ENCODE peak calls at places on chromosomes 3 and 15, in seven cellular contexts. One of them, this sample, is unnamed.

GRCh38 chr15:89068325-89068784 is 19.9 kb upstream of the ABHD2 start:
- DNase-seq in ecto neural progenitor cell: no peak
- DNase-seq in HTR-8/SVneo: peak
- DNase-seq in NCI-H774: no peak
- DNase-seq in GDM1: peak
- DNase-seq in stimulated activated CD4-positive, alpha-beta T cell treated with anti-CD3 and anti-CD28 coated beads, Interleukin-1b, Interleukin-23, amount 100 ng/mL, for 24 hours: peak
- DNase-seq in kidney: no peak
- DNase-seq in this sample: peak

GRCh38 chr3:124223853-124224252 is 231.9 kb upstream of the ROPN1 start:
- DNase-seq in ecto neural progenitor cell: no peak
- DNase-seq in HTR-8/SVneo: no peak
- DNase-seq in NCI-H774: no peak
- DNase-seq in GDM1: no peak
- DNase-seq in stimulated activated CD4-positive, alpha-beta T cell treated with anti-CD3 and anti-CD28 coated beads, Interleukin-1b, Interleukin-23, amount 100 ng/mL, for 24 hours: no peak
- DNase-seq in kidney: no peak
- DNase-seq in this sample: no peak

GRCh38 chr15:95793226-95793625 is 537.3 kb upstream of the NR2F2 start:
- DNase-seq in ecto neural progenitor cell: no peak
- DNase-seq in HTR-8/SVneo: no peak
- DNase-seq in NCI-H774: no peak
- DNase-seq in GDM1: no peak
- DNase-seq in stimulated activated CD4-positive, alpha-beta T cell treated with anti-CD3 and anti-CD28 coated beads, Interleukin-1b, Interleukin-23, amount 100 ng/mL, for 24 hours: no peak
- DNase-seq in kidney: no peak
- DNase-seq in this sample: no peak

GRCh38 chr15:38695249-38696119 is 130.9 kb upstream of the RASGRP1 start:
- DNase-seq in ecto neural progenitor cell: no peak
- DNase-seq in HTR-8/SVneo: no peak
- DNase-seq in NCI-H774: no peak
- DNase-seq in GDM1: peak
- DNase-seq in stimulated activated CD4-positive, alpha-beta T cell treated with anti-CD3 and anti-CD28 coated beads, Interleukin-1b, Interleukin-23, amount 100 ng/mL, for 24 hours: no peak
- DNase-seq in kidney: no peak
- DNase-seq in this sample: no peak

GRCh38 chr15:95085056-95085455 is 853.7 kb downstream of the MCTP2 start:
- DNase-seq in ecto neural progenitor cell: no peak
- DNase-seq in HTR-8/SVneo: no peak
- DNase-seq in NCI-H774: no peak
- DNase-seq in GDM1: no peak
- DNase-seq in stimulated activated CD4-positive, alpha-beta T cell treated with anti-CD3 and anti-CD28 coated beads, Interleukin-1b, Interleukin-23, amount 100 ng/mL, for 24 hours: no peak
- DNase-seq in kidney: no peak
- DNase-seq in this sample: no peak

GRCh38 chr3:174620138-174620537 is 239.0 kb upstream of the NAALADL2 start:
- DNase-seq in ecto neural progenitor cell: no peak
- DNase-seq in HTR-8/SVneo: no peak
- DNase-seq in NCI-H774: no peak
- DNase-seq in GDM1: no peak
- DNase-seq in stimulated activated CD4-positive, alpha-beta T cell treated with anti-CD3 and anti-CD28 coated beads, Interleukin-1b, Interleukin-23, amount 100 ng/mL, for 24 hours: no peak
- DNase-seq in kidney: no peak
- DNase-seq in this sample: no peak

GRCh38 chr3:11603628-11604027 is 40.1 kb downstream of the VGLL4 start:
- DNase-seq in ecto neural progenitor cell: no peak
- DNase-seq in HTR-8/SVneo: no peak
- DNase-seq in NCI-H774: no peak
- DNase-seq in GDM1: no peak
- DNase-seq in stimulated activated CD4-positive, alpha-beta T cell treated with anti-CD3 and anti-CD28 coated beads, Interleukin-1b, Interleukin-23, amount 100 ng/mL, for 24 hours: no peak
- DNase-seq in kidney: no peak
- DNase-seq in this sample: no peak

GRCh38 chr15:68055224-68055705 is 1.1 kb downstream of the PIAS1 start:
- DNase-seq in ecto neural progenitor cell: peak
- DNase-seq in HTR-8/SVneo: peak
- DNase-seq in NCI-H774: no peak
- DNase-seq in GDM1: no peak
- DNase-seq in stimulated activated CD4-positive, alpha-beta T cell treated with anti-CD3 and anti-CD28 coated beads, Interleukin-1b, Interleukin-23, amount 100 ng/mL, for 24 hours: peak
- DNase-seq in kidney: no peak
- DNase-seq in this sample: no peak

GRCh38 chr3:67292356-67293225 is 294.5 kb downstream of the KBTBD8 start:
- DNase-seq in ecto neural progenitor cell: no peak
- DNase-seq in HTR-8/SVneo: no peak
- DNase-seq in NCI-H774: no peak
- DNase-seq in GDM1: no peak
- DNase-seq in stimulated activated CD4-positive, alpha-beta T cell treated with anti-CD3 and anti-CD28 coated beads, Interleukin-1b, Interleukin-23, amount 100 ng/mL, for 24 hours: no peak
- DNase-seq in kidney: no peak
- DNase-seq in this sample: no peak